ENCODE peak calls at places on chromosomes 12 and 14, in nine cellular contexts. X, Z, M, N, H, E, Y, F and P are unnamed samples.

GRCh38 chr14:35632276-35633071 is 98.5 kb downstream of the INSM2 start:
- DNase-seq in X (no peak), Y (no peak), N (no peak), M (no peak), E (no peak), H (no peak), Z (no peak), F (no peak), P (no peak)

GRCh38 chr14:20934148-20934762 is 21.0 kb upstream of the RNASE2 start:
- DNase-seq in X (peak; percentile 8), F (no peak), N (no peak), Z (no peak), M (peak; percentile 78), Y (peak; percentile 46), E (peak; percentile 29), H (no peak), P (peak; percentile 10)

GRCh38 chr14:91417134-91417982 is at the start of gene CCDC88C:
- DNase-seq in F (peak; percentile 53), Z (peak; percentile 55), H (peak; percentile 71), N (peak; percentile 82), X (peak; percentile 82), M (peak; percentile 96), E (peak; percentile 76), Y (peak; percentile 65), P (peak; percentile 61)

GRCh38 chr12:19183121-19183838 is 53.7 kb downstream of the PLEKHA5 start:
- DNase-seq in E (no peak), Z (no peak), Y (no peak), X (no peak), H (no peak), N (no peak), M (no peak), F (no peak), P (no peak)

GRCh38 chr14:90576581-90576980 is 179.8 kb downstream of the CALM1 start:
- DNase-seq in F (peak; percentile 6), M (no peak), E (no peak), N (no peak), Y (no peak), Z (no peak), H (no peak), X (no peak), P (no peak)

GRCh38 chr14:88961214-88961613 is 136.8 kb downstream of the TTC8 start:
- DNase-seq in Y (no peak), F (peak; percentile 45), X (peak; percentile 21), Z (no peak), N (no peak), E (no peak), H (no peak), M (no peak), P (no peak)

GRCh38 chr14:64708148-64709004 is 4.2 kb downstream of the PLEKHG3 start:
- DNase-seq in N (no peak), H (peak; percentile 53), M (peak; percentile 91), Z (peak; percentile 86), Y (no peak), X (no peak), E (peak; percentile 59), F (peak; percentile 47), P (no peak)

GRCh38 chr14:106681161-106681955 is 1155.0 kb downstream of the TMEM121 start:
- DNase-seq in M (no peak), H (no peak), E (no peak), Y (no peak), N (no peak), Z (no peak), F (no peak), X (no peak), P (no peak)

GRCh38 chr14:60944206-60944605 is 36.7 kb downstream of the TRMT5 start:
- DNase-seq in E (no peak), N (no peak), H (no peak), Y (no peak), Z (no peak), X (no peak), F (no peak), M (no peak), P (no peak)

DNA sequence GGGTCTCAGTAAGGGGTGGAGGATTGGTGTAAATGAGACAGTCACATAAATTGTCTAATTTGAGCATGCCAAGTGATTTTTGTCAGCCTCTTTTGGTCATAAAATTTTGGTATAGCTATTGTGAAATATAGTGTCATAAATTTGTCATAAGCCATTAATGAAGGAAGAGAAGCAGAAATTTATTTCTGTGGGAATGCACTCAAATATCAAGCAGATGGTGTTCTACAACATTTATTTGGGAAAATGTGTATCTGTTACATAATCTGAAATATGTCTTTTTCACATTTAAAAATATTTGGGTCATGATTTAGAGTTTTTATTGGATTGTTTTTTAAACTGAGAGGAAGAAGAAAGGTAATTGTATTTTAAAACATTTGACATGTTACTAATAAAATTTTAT is 371.6 kb downstream of the SNAPC1 start:
- DNase-seq in N (no peak), M (no peak), Y (no peak), X (no peak), Z (no peak), H (no peak), F (no peak), E (no peak), P (no peak)
- H3K27ac ChIP-seq in N (no peak overlapping the region), M (no peak overlapping the region), Y (no peak overlapping the region), X (no peak overlapping the region), Z (no peak overlapping the region), H (no peak overlapping the region), F (no peak overlapping the region), E (no peak overlapping the region), P (no peak overlapping the region)

GRCh38 chr12:92551210-92551609 is 151.6 kb upstream of the PLEKHG7 start:
- DNase-seq in X (no peak), M (no peak), Y (no peak), F (no peak), E (no peak), N (no peak), Z (no peak), H (no peak), P (no peak)

GRCh38 chr12:92553389-92553788 is 149.4 kb upstream of the PLEKHG7 start:
- DNase-seq in Y (no peak), Z (no peak), M (peak; percentile 75), E (peak; percentile 43), H (peak; percentile 63), X (no peak), F (no peak), N (no peak), P (no peak)

GRCh38 chr12:92554316-92554905 is 148.4 kb upstream of the PLEKHG7 start:
- DNase-seq in F (no peak), Y (no peak), Z (no peak), H (no peak), X (no peak), E (no peak), M (no peak), N (no peak), P (no peak)

GRCh38 chr12:92551853-92552397 is 150.9 kb upstream of the PLEKHG7 start:
- DNase-seq in X (no peak), H (no peak), M (no peak), N (no peak), E (no peak), F (no peak), Y (no peak), Z (peak; percentile 55), P (peak; percentile 79)

DNA sequence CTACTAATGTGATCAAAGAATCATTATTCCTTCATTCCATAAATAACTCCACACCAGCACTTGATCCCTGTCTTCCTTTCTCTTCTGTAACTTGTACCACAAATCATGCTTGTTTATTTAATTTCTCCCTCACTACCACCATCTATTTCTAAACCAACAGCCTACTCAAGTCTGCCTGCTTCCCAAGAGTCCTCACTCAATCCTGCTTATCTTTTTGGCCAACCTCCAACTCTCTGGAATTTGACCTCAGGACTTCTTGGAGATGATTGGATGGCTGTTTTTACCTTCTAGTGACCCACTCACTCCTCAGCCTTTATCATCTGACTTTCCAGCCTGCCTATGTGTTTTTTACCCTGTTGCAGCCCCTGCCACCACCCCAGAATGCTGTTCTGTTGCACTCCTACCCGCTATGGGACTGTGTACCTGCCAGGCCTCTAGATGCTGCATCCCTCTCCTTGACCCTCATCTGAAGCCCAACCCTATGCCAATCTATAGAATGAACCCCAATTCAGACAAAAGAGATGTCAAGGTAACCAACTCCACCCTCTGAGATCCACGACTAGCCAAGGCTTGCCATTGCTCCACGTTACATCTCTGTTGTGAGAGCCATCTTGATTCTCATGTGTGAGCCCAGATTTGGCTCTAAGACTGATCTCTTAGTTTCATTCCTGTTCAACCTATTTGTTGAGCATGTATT is 150.2 kb upstream of the PLEKHG7 start:
- DNase-seq in M (no peak), N (no peak), E (no peak), H (no peak), Z (no peak), F (no peak), Y (no peak), X (no peak), P (no peak)
- H3K27ac ChIP-seq in M (no peak overlapping the region), N (no peak overlapping the region), E (peak overlapping the region; percentile 18), H (peak overlapping the region; percentile 1), Z (peak overlapping the region; percentile 73), F (no peak overlapping the region), Y (no peak overlapping the region), X (peak overlapping the region; percentile 7), P (peak overlapping the region; percentile 79)

GRCh38 chr12:46965137-46965536 is 114.3 kb upstream of the PCED1B start:
- DNase-seq in Z (no peak), M (no peak), N (no peak), Y (no peak), F (no peak), X (no peak), H (no peak), E (no peak), P (no peak)
- H3K27ac ChIP-seq in Z (peak overlapping the region; percentile 60), M (no peak overlapping the region), N (no peak overlapping the region), Y (peak overlapping the region; percentile 71), F (no peak overlapping the region), X (no peak overlapping the region), H (peak overlapping the region; percentile 86), E (no peak overlapping the region), P (no peak overlapping the region)

GRCh38 chr12:47828008-47828966 is 8.6 kb upstream of the HDAC7 start:
- DNase-seq in Y (no peak), H (no peak), N (no peak), Z (no peak), M (peak; percentile 56), X (no peak), F (no peak), E (no peak), P (no peak)
- H3K27ac ChIP-seq in Y (no peak overlapping the region), H (no peak overlapping the region), N (peak overlapping the region; percentile 49), Z (no peak overlapping the region), M (peak overlapping the region; percentile 67), X (peak overlapping the region; percentile 70), F (no peak overlapping the region), E (peak overlapping the region; percentile 34), P (no peak overlapping the region)

DNA sequence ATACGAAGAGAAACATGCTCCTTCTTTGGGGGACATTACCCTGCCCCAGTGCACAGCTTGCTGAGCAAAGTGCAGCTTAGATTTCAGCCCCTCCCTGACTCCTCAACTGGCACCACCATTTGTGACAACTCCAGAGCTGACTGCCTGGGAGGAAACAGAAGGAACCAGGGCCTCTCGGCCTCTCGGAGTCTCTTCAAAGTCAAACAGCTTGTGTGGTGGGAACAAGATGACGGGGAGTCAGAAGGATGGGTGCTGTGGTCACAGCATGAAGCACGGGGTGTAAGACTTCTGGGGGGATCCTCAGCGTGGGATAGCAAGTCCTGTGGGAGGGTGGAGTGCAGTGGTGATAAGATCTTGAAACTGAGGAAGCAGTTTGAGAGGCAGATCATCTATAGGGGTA is 123.5 kb upstream of the BCL2L14 start:
- DNase-seq in M (no peak), N (no peak), Z (no peak), F (no peak), H (no peak), X (no peak), Y (no peak), E (no peak), P (no peak)
- H3K27ac ChIP-seq in M (no peak overlapping the region), N (no peak overlapping the region), Z (no peak overlapping the region), F (no peak overlapping the region), H (no peak overlapping the region), X (no peak overlapping the region), Y (no peak overlapping the region), E (no peak overlapping the region), P (no peak overlapping the region)

GRCh38 chr12:56143225-56143624 is 9.2 kb upstream of the MYL6B start:
- DNase-seq in Y (no peak), N (no peak), H (no peak), E (no peak), F (no peak), X (no peak), M (no peak), Z (no peak), P (no peak)
- H3K27ac ChIP-seq in Y (no peak overlapping the region), N (peak overlapping the region; percentile 30), H (no peak overlapping the region), E (no peak overlapping the region), F (no peak overlapping the region), X (peak overlapping the region; percentile 11), M (peak overlapping the region; percentile 59), Z (no peak overlapping the region), P (no peak overlapping the region)